ENCODE peak calls at places on chromosomes 2 and 18, in five cellular contexts. P, J, T, W and X are unnamed samples.

GRCh38 chr2:37616674-37616999 is 54.8 kb downstream of the CDC42EP3 start:
- DNase-seq in P (peak), W (no peak), J (no peak), T (no peak), X (no peak)

GRCh38 chr2:207394203-207394741 is 135.5 kb upstream of the CREB1 start:
- DNase-seq in T (no peak), P (no peak), W (no peak), J (no peak), X (no peak)

GRCh38 chr2:127417406-127417805 is 821 bp upstream of the PROC start:
- DNase-seq in P (no peak), J (no peak), W (no peak), T (no peak), X (no peak)

GRCh38 chr18:37637451-37637850 is 71.9 kb upstream of the CELF4 start:
- DNase-seq in T (no peak), J (no peak), W (no peak), P (no peak), X (no peak)

GRCh38 chr2:62050456-62051045 is 145.1 kb downstream of the COMMD1 start:
- DNase-seq in T (no peak), W (no peak), P (no peak), J (no peak), X (no peak)

GRCh38 chr2:238847841-238848565 is at the start of gene TWIST2:
- DNase-seq in J (peak), T (peak), P (no peak), W (no peak), X (no peak)

GRCh38 chr2:214737188-214737587 is 72.3 kb downstream of the BARD1 start:
- DNase-seq in P (no peak), W (no peak), J (no peak), T (no peak), X (no peak)

GRCh38 chr18:59148192-59148591 is 8.5 kb downstream of the SEC11C start:
- DNase-seq in J (no peak), T (no peak), W (no peak), P (no peak), X (no peak)

GRCh38 chr2:190879474-190880373 is 897 bp upstream of the GLS start:
- DNase-seq in T (no peak), W (no peak), J (no peak), P (no peak), X (no peak)

GRCh38 chr2:18479901-18480369 is 80.5 kb downstream of the RDH14 start:
- DNase-seq in P (no peak), T (no peak), J (no peak), W (no peak), X (no peak)

GRCh38 chr2:113848758-113849460 is 41.0 kb upstream of the ACTR3 start:
- DNase-seq in T (no peak), J (no peak), W (no peak), P (no peak), X (no peak)

GRCh38 chr2:34423301-34423700 is 824.2 kb upstream of the FAM98A start:
- DNase-seq in T (no peak), P (no peak), J (no peak), W (no peak), X (no peak)

GRCh38 chr2:66901344-66901743 is 466.4 kb downstream of the MEIS1 start:
- DNase-seq in W (no peak), T (peak), P (no peak), J (no peak), X (no peak)

GRCh38 chr18:58288922-58289797 is 245.1 kb downstream of the NEDD4L start:
- DNase-seq in T (no peak), J (no peak), P (peak), W (no peak), X (no peak)

GRCh38 chr18:25434771-25435461 is 83.0 kb upstream of the ZNF521 start:
- DNase-seq in W (no peak), J (no peak), P (no peak), T (no peak), X (no peak)

GRCh38 chr2:195782156-195782555 is 125.1 kb downstream of the SLC39A10 start:
- DNase-seq in W (no peak), J (no peak), P (no peak), T (no peak), X (no peak)

GRCh38 chr18:55173291-55173690 is 214.0 kb upstream of the CCDC68 start:
- DNase-seq in T (no peak), P (no peak), W (no peak), J (no peak), X (no peak)

GRCh38 chr2:208025814-208026184 is 472 bp upstream of the PLEKHM3 start:
- DNase-seq in W (no peak), P (no peak), J (no peak), T (no peak), X (no peak)

GRCh38 chr2:82120648-82121047 is 1816.1 kb upstream of the LRRTM1 start:
- DNase-seq in T (no peak), W (no peak), J (no peak), P (no peak), X (no peak)